ENCODE peak calls at places on chromosomes 13 and 19, in five cellular contexts. R is vagina, D is AG10803, K is fibroblast of mammary gland, B is fibroblast of pulmonary artery. W is an unnamed sample.

GRCh38 chr19:10975374-10976036 is 14.7 kb downstream of the SMARCA4 start:
- DNase-seq in R (no peak), D (peak; percentile 55), K (peak; percentile 74), B (peak; percentile 77), W (peak; percentile 57)

GRCh38 chr13:74794582-74794981 is 660.4 kb upstream of the KLF12 start:
- DNase-seq in R (no peak), D (peak; percentile 9), K (peak; percentile 34), B (no peak), W (peak; percentile 8)

GRCh38 chr19:32339988-32340874 is 5.2 kb upstream of the ZNF507 start:
- DNase-seq in R (no peak), D (peak; percentile 41), K (peak; percentile 47), B (peak; percentile 61), W (peak; percentile 46)

GRCh38 chr13:25731511-25731910 is 320.3 kb downstream of the SHISA2 start:
- DNase-seq in R (no peak), D (no peak), K (no peak), B (no peak), W (no peak)

GRCh38 chr13:92512852-92513251 is 713.8 kb upstream of the GPC6 start:
- DNase-seq in R (no peak), D (no peak), K (no peak), B (no peak), W (no peak)

GRCh38 chr19:32691952-32692726 is 518 bp downstream of the NUDT19 start:
- DNase-seq in R (no peak), D (peak; percentile 80), K (peak; percentile 75), B (peak; percentile 72), W (peak; percentile 62)

GRCh38 chr19:31317098-31317497 is 32.1 kb downstream of the TSHZ3 start:
- DNase-seq in R (no peak), D (no peak), K (no peak), B (no peak), W (no peak)

GRCh38 chr13:110261166-110262081 is 45.5 kb downstream of the COL4A1 start:
- DNase-seq in R (no peak), D (no peak), K (no peak), B (no peak), W (no peak)

GRCh38 chr13:71242191-71242590 is 624.8 kb downstream of the DACH1 start:
- DNase-seq in R (no peak), D (no peak), K (no peak), B (peak; percentile 11), W (peak; percentile 37)

GRCh38 chr19:45569619-45570421 is 14.8 kb downstream of the OPA3 start:
- DNase-seq in R (no peak), D (peak; percentile 47), K (peak; percentile 61), B (peak; percentile 46), W (peak; percentile 42)

GRCh38 chr13:65488606-65489005 is 1741.5 kb downstream of the PCDH9 start:
- DNase-seq in R (no peak), D (no peak), K (no peak), B (no peak), W (no peak)

GRCh38 chr13:33322965-33323668 is 37.6 kb upstream of the STARD13 start:
- DNase-seq in R (no peak), D (no peak), K (no peak), B (no peak), W (no peak)

GRCh38 chr13:84400711-84401110 is 518.4 kb upstream of the SLITRK1 start:
- DNase-seq in R (no peak), D (peak; percentile 74), K (peak; percentile 93), B (peak; percentile 88), W (peak; percentile 91)

GRCh38 chr13:76307157-76307556 is 579.0 kb downstream of the KCTD12 start:
- DNase-seq in R (no peak), D (no peak), K (no peak), B (peak; percentile 70), W (peak; percentile 58)
- TF ChIP-seq CTCF in R (no peak), D (no peak), K (no peak), B (no peak), W (no peak)

DNA sequence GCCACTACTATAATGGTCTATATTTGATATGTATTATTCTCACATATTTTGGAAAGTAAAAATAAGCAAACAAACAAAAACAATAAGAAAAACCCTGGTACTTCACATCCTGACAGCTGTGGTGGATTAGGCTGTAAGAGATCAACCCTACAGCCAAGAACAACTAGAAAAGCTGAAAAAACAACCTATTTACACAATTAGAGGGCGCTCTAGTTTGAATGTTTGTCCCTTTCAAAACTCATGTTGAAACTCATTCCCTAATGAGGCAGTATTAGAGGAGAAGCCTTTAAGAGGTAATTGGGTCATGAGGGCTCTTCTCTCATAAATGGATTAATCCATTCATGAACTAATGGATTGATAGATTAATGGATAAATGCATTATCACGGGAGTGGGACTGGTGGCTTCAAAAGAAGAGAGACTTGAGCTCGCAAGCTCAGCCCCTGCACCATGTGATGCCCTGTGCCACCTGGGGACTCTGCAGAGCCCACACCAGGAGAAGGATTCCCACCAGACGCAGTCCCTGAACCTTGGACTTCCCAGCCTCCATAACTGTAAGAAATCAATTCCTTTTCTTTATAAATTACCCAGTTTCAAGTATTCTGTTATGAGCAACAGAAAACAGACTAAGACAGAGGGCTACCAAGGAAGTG is 733.9 kb upstream of the ARGLU1 start:
- DNase-seq in R (no peak), D (no peak), K (peak; percentile 8), B (peak; percentile 31), W (no peak)
- TF ChIP-seq CTCF in R (no peak), D (no peak), K (peak; percentile 1), B (peak; percentile 16), W (no peak)

DNA sequence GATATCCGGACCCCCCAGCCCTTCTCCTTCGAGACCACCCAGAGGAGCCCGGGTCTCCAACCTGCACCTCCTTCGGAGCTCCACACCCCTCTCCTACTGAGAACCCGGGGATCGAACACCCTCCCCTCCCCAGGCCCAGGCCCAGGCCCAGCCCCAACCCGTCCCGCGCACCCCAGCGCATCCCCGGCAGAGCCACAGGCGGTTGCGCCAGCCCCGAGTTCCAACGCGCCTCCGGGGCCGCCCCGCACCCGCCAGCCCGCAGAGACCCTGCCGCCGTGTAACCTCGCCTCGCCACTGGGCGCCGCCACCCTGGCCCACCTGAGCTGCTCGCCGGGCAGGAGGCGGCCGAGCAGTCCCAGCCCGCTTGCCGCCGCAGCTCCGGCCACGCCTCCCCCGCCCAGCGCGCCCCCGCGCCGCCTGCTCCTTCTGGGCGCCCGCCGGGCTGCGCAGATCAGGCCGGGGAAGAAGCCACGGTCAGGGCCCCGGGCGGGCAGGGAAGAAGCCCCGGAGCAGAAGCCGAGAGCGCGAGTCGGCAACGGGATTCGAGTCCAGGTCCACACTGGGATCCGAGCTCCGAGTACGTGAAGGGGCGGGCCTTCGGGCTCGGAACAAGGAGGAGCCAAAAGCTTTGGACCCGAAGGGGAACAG is at the start of gene MBOAT7:
- DNase-seq in R (no peak), D (no peak), K (no peak), B (no peak), W (no peak)
- TF ChIP-seq CTCF in R (no peak), D (no peak), K (no peak), B (no peak), W (peak; percentile 11)

GRCh38 chr19:12200020-12200419 is 37.1 kb downstream of the ZNF136 start:
- DNase-seq in R (no peak), D (peak; percentile 3), K (no peak), B (no peak), W (no peak)

GRCh38 chr19:12195501-12195860 is 32.6 kb downstream of the ZNF136 start:
- DNase-seq in R (no peak), D (no peak), K (no peak), B (peak; percentile 4), W (no peak)

GRCh38 chr19:12202250-12202649 is 39.4 kb downstream of the ZNF136 start:
- DNase-seq in R (no peak), D (no peak), K (no peak), B (no peak), W (no peak)

GRCh38 chr19:12194827-12195500 is 32.1 kb downstream of the ZNF136 start:
- DNase-seq in R (no peak), D (peak; percentile 26), K (peak; percentile 52), B (peak; percentile 57), W (peak; percentile 65)

DNA sequence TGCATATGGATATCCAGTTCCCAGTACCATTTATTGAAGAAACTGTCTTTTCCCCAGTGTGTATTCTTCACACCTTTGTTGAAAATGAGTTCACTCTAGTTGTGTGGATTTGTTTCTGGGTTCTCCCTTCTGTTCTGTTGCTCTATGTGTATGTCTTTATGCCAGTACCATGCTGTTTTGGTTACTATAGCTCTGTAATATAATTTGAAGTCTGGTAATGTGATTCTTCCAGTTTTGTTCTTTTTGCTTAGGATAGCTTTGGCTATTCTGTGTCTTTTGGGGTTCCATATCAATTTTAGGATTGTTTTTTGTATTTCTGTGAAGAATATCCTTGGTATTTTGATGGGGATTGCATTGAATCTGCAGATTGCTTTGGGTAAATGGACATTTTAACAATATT is 35.2 kb downstream of the ZNF136 start:
- DNase-seq in R (no peak), D (no peak), K (no peak), B (no peak), W (no peak)
- TF ChIP-seq CTCF in R (no peak), D (no peak), K (no peak), B (no peak), W (no peak)

GRCh38 chr13:79406597-79406908 is 498 bp upstream of the RBM26 start:
- DNase-seq in R (no peak), D (no peak), K (no peak), B (no peak), W (no peak)
- TF ChIP-seq CTCF in R (no peak), D (no peak), K (no peak), B (no peak), W (no peak)

GRCh38 chr13:111919826-111920225 is 147.1 kb upstream of the SOX1 start:
- DNase-seq in R (no peak), D (no peak), K (no peak), B (no peak), W (no peak)
- TF ChIP-seq CTCF in R (no peak), D (no peak), K (no peak), B (no peak), W (no peak)

W was measured in astrocyte of the spinal cord.